ENCODE peak calls at places on chromosomes 4 and X, in four cellular contexts. H, G, Y and P are unnamed samples.

GRCh38 chr4:152257601-152258066 is 278.3 kb downstream of the FBXW7 start:
- DNase-seq in H (peak), G (no peak), Y (no peak), P (no peak)

GRCh38 chr4:57182132-57182874 is 72.1 kb upstream of the IGFBP7 start:
- DNase-seq in H (no peak), G (no peak), Y (no peak), P (no peak)

GRCh38 chrX:66110112-66110511 is 53.9 kb upstream of the HEPH start:
- DNase-seq in H (no peak), G (no peak), Y (peak), P (peak)

GRCh38 chr4:78781086-78781630 is 5.0 kb downstream of the BMP2K start:
- DNase-seq in H (no peak), G (no peak), Y (no peak), P (no peak)

GRCh38 chrX:106203315-106203714 is 35.2 kb downstream of the PWWP3B start:
- DNase-seq in H (peak), G (no peak), Y (no peak), P (no peak)

GRCh38 chrX:136158685-136159084 is 11.4 kb downstream of the FHL1 start:
- DNase-seq in H (no peak), G (no peak), Y (no peak), P (no peak)

GRCh38 chr4:128573781-128574508 is 235.6 kb upstream of the JADE1 start:
- DNase-seq in H (peak), G (no peak), Y (no peak), P (no peak)

GRCh38 chr4:88822034-88822433 is 124.4 kb upstream of the NAP1L5 start:
- DNase-seq in H (no peak), G (no peak), Y (no peak), P (no peak)

GRCh38 chrX:134020910-134021309 is 35.5 kb upstream of the GPC3 start:
- DNase-seq in H (peak), G (no peak), Y (no peak), P (no peak)

GRCh38 chr4:6381571-6382123 is 90.8 kb downstream of the PPP2R2C start:
- DNase-seq in H (no peak), G (no peak), Y (no peak), P (no peak)

GRCh38 chr4:185567828-185568442 is 32.6 kb upstream of the PDLIM3 start:
- DNase-seq in H (peak), G (no peak), Y (no peak), P (no peak)

GRCh38 chr4:7842384-7843279 is 97.0 kb downstream of the AFAP1 start:
- DNase-seq in H (no peak), G (no peak), Y (no peak), P (no peak)

GRCh38 chr4:8608714-8609391 is 16.3 kb downstream of the CPZ start:
- DNase-seq in H (no peak), G (no peak), Y (no peak), P (no peak)

GRCh38 chrX:40651620-40652223 is 4.4 kb upstream of the CXorf38 start:
- DNase-seq in H (peak), G (no peak), Y (peak), P (peak)

GRCh38 chr4:100519205-100519604 is 1.4 kb upstream of the EMCN start:
- DNase-seq in H (no peak), G (no peak), Y (no peak), P (no peak)

GRCh38 chr4:110898290-110898689 is 275.4 kb upstream of the PITX2 start:
- DNase-seq in H (no peak), G (no peak), Y (no peak), P (no peak)

GRCh38 chrX:11143931-11144678 is 33.0 kb downstream of the HCCS start:
- DNase-seq in H (peak), G (peak), Y (peak), P (peak)

GRCh38 chr4:69044247-69044646 is 52.0 kb upstream of the UGT2B7 start:
- DNase-seq in H (no peak), G (no peak), Y (no peak), P (no peak)

GRCh38 chr4:157824006-157824405 is 348.8 kb downstream of the GASK1B start:
- DNase-seq in H (no peak), G (no peak), Y (no peak), P (no peak)

GRCh38 chrX:22272613-22273012 is at the start of gene CBLL2:
- DNase-seq in H (no peak), G (no peak), Y (no peak), P (no peak)

GRCh38 chr4:165592386-165592785 is 213.6 kb downstream of the CPE start:
- DNase-seq in H (no peak), G (no peak), Y (no peak), P (no peak)

GRCh38 chr4:14247767-14248166 is 620.2 kb upstream of the BOD1L1 start:
- DNase-seq in H (no peak), G (no peak), Y (no peak), P (no peak)

GRCh38 chrX:131827935-131828334 is 195.2 kb upstream of the STK26 start:
- DNase-seq in H (no peak), G (peak), Y (peak), P (no peak)

GRCh38 chr4:477686-478085 is 21.3 kb downstream of the ZNF721 start:
- DNase-seq in H (no peak), G (no peak), Y (no peak), P (no peak)

GRCh38 chr4:1855334-1856070 is 454 bp downstream of the LETM1 start:
- DNase-seq in H (no peak), G (no peak), Y (peak), P (no peak)

GRCh38 chr4:16608123-16608522 is 290.3 kb downstream of the LDB2 start:
- DNase-seq in H (no peak), G (no peak), Y (no peak), P (no peak)

GRCh38 chrX:42755820-42756219 is 22.1 kb downstream of the PPP1R2C start:
- DNase-seq in H (no peak), G (no peak), Y (no peak), P (no peak)

GRCh38 chr4:122882830-122883229 is 39.6 kb downstream of the NUDT6 start:
- DNase-seq in H (no peak), G (no peak), Y (no peak), P (no peak)
- TF ChIP-seq BHLHE40 in H (no peak), G (no peak), Y (no peak), P (no peak)

GRCh38 chrX:122115604-122116003 is 1068.2 kb downstream of the GLUD2 start:
- DNase-seq in H (peak), G (no peak), Y (no peak), P (no peak)
- TF ChIP-seq FOXK2 in H (no peak), G (no peak), Y (no peak), P (no peak)

GRCh38 chr4:65007841-65008439 is 598.7 kb upstream of the TECRL start:
- DNase-seq in H (peak), G (no peak), Y (peak), P (peak)
- TF ChIP-seq BHLHE40 in H (no peak), G (no peak), Y (no peak), P (no peak)

GRCh38 chr4:82201303-82201702 is 172.5 kb downstream of the HNRNPD start:
- DNase-seq in H (no peak), G (no peak), Y (no peak), P (no peak)
- TF ChIP-seq FOXK2 in H (no peak), G (no peak), Y (no peak), P (no peak)

DNA sequence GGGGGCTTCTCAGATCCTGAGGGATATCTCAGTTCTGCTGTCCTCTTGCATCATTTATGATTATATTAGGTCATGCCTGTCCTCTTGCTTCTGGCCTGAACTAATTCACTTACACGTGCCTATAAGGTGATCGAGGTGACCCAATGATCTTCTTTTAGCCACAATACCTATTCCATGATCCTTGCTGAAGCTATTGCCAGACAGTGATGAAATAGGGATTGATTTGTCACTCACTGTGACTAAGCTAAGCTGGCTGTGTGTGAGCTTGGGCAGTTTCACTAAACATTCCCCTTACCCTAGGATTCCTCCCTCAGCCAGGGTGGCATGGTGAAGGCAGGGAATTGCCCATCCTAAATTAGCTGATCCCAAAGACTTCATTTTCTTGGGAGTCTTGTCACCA is 19.0 kb downstream of the HADH start:
- DNase-seq in H (no peak), G (no peak), Y (no peak), P (no peak)
- TF ChIP-seq BHLHE40 in H (no peak), G (no peak), Y (peak), P (no peak)

GRCh38 chr4:179225594-179225993 is 1783.4 kb upstream of the AGA start:
- DNase-seq in H (no peak), G (no peak), Y (no peak), P (no peak)
- TF ChIP-seq FOXK2 in H (no peak), G (no peak), Y (no peak), P (no peak)

DNA sequence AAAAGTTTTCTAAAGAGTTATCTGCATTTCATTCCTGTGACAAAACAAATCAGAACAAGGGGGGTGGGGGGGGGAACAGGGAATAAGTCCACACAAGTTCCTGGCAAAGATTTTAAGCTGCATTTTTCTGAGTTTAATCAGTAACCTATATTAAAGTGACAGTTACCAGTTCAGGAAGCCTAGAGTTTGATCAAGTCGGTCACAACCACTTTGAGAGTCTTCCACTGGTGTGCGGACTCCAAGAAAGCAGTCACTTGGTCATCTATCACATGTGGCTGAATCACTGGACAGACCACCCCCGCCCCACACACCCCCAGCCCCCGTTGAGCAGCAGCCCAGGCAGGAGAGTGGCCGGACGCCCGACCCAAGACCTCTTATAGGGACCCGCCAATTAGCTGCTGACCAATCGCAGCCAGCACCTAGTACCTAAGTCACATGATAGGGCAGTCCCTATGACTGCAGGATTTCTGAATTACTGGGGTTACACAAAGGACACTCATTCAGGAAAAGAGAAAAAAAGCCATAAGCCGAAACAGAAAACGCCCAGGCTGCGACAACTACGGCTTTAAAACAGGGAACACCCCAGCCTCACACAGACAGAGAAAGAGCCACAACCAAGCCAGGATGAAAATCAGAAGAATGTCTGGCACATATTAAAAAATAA is 569.4 kb upstream of the DIPK2B start:
- DNase-seq in H (peak), G (peak), Y (peak), P (peak)
- TF ChIP-seq BHLHE40 in H (no peak), G (peak), Y (no peak), P (no peak)

DNA sequence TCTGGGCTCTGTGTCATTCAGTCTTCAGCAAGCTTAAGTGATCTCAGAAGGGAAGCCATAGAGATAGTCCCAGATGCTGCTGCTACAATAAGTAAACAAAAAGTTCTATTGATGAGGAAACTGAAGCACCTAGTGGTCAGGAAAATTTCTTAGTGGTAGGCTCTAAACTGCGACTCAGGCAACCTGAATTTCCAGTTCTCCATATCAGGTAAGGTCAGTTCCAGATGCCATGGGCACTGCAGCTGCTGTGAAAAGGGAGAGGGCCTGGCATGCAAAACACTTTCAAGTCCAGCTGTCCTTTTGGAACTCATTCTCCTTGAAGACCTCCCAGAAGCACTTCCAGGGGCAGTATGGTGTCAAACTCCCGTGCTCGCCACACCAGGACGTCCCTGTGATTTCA is 46.2 kb downstream of the REELD1 start:
- DNase-seq in H (no peak), G (no peak), Y (no peak), P (no peak)
- TF ChIP-seq FOXK2 in H (no peak), G (no peak), Y (no peak), P (no peak)

GRCh38 chr4:147289181-147289580 is 191.7 kb upstream of the EDNRA start:
- DNase-seq in H (no peak), G (no peak), Y (no peak), P (no peak)
- TF ChIP-seq BHLHE40 in H (no peak), G (no peak), Y (no peak), P (no peak)

DNA sequence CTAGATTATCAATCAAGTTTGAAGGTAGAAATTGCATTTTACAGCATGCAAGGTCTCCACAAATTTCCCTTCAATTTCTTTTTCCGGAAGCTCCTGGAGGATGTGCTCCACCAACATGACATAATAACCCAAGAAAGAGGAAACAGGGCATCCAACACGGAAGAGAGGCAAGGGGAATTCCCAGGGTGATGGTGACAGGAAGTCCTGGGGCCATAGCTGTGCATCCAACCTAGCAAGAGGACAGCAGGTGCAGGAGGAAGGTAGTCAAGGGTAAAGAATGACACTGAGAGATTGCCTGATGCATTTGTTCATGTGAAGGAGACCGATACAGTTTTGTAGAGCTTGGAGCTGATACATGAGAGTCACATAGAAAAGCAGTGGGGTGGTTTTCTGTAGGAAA is 115.7 kb upstream of the LSM6 start:
- DNase-seq in H (no peak), G (peak), Y (no peak), P (no peak)
- TF ChIP-seq FOXK2 in H (no peak), G (no peak), Y (no peak), P (no peak)